ENCODE peak calls at places on chromosome 6, in six cellular contexts. X is D341Med, R is left cardiac atrium, Y is HL-60, J is EL, W is H54. L is an unnamed sample.

GRCh38 chr6:24910331-24910849 is 25.4 kb downstream of the RIPOR2 start:
- DNase-seq in J (peak; percentile 39), Y (no peak), R (peak; percentile 27), W (no peak), X (no peak), L (no peak)

GRCh38 chr6:81734081-81734480 is 18.4 kb downstream of the TENT5A start:
- DNase-seq in Y (no peak), J (no peak), R (no peak), W (no peak), X (no peak), L (no peak)

GRCh38 chr6:138188278-138188923 is 26.7 kb downstream of the ARFGEF3 start:
- DNase-seq in W (no peak), X (no peak), R (no peak), J (no peak), Y (no peak), L (no peak)

GRCh38 chr6:73085362-73085975 is 139.8 kb downstream of the KHDC1L start:
- DNase-seq in J (peak; percentile 17), W (no peak), Y (no peak), X (no peak), R (no peak), L (no peak)

GRCh38 chr6:33010356-33010755 is 965 bp upstream of the HLA-DOA start:
- DNase-seq in Y (no peak), X (no peak), W (no peak), J (no peak), R (no peak), L (no peak)

GRCh38 chr6:11424395-11425050 is 113.0 kb upstream of the TMEM170B start:
- DNase-seq in W (no peak), X (no peak), J (peak; percentile 31), Y (no peak), R (no peak), L (no peak)

GRCh38 chr6:107822154-107823046 is 1.7 kb downstream of the SCML4 start:
- DNase-seq in W (no peak), R (no peak), X (no peak), J (peak; percentile 10), Y (no peak), L (no peak)

GRCh38 chr6:169795196-169795595 is 43.8 kb downstream of the ERMARD start:
- DNase-seq in W (no peak), X (no peak), J (no peak), Y (peak; percentile 73), R (no peak), L (peak; percentile 18)

GRCh38 chr6:15025416-15025815 is 220.5 kb upstream of the JARID2 start:
- DNase-seq in W (no peak), J (no peak), X (no peak), Y (no peak), R (no peak), L (no peak)

GRCh38 chr6:56549014-56549413 is 93.7 kb downstream of the DST start:
- DNase-seq in Y (no peak), J (no peak), R (no peak), X (no peak), W (no peak), L (no peak)

GRCh38 chr6:160028487-160029275 is 59.8 kb downstream of the IGF2R start:
- DNase-seq in W (no peak), R (no peak), J (no peak), X (no peak), Y (no peak), L (no peak)

GRCh38 chr6:14861491-14861943 is 384.4 kb upstream of the JARID2 start:
- DNase-seq in R (no peak), X (peak; percentile 73), Y (no peak), W (no peak), J (no peak), L (no peak)

GRCh38 chr6:169792306-169793015 is 41.0 kb downstream of the ERMARD start:
- DNase-seq in X (no peak), R (no peak), J (no peak), W (no peak), Y (no peak), L (peak; percentile 21)

GRCh38 chr6:126959765-126960164 is 158.7 kb upstream of the RSPO3 start:
- DNase-seq in W (no peak), R (no peak), X (no peak), J (no peak), Y (no peak), L (no peak)

GRCh38 chr6:106995640-106996039 is 21.1 kb upstream of the CD24 start:
- DNase-seq in J (no peak), R (no peak), X (no peak), Y (no peak), W (no peak), L (no peak)

GRCh38 chr6:122476131-122476530 is 4.5 kb upstream of the SERINC1 start:
- DNase-seq in J (peak; percentile 9), W (no peak), R (no peak), X (no peak), Y (no peak), L (no peak)

GRCh38 chr6:108113557-108114519 is 39.3 kb upstream of the OSTM1 start:
- DNase-seq in J (peak; percentile 68), R (no peak), W (peak; percentile 63), Y (no peak), X (peak; percentile 68), L (no peak)